ENCODE peak calls at places on chromosomes 1 and 21, in four cellular contexts. H is cardiac muscle cell, N is neuronal stem cell, E is heart left ventricle. Y is an unnamed sample.
A peak's percentile ranks its signal among the peaks of the same experiment; 100 is the strongest.

GRCh38 chr1:113928129-113928949 is 785 bp upstream of the HIPK1 start:
- DNase-seq in E (no peak), N (no peak), H (no peak), Y (no peak)

GRCh38 chr1:43438006-43438405 is 15.7 kb downstream of the HYI start:
- DNase-seq in H (no peak), N (no peak), E (no peak), Y (peak; percentile 31)

GRCh38 chr21:15839026-15839425 is 109.2 kb downstream of the USP25 start:
- DNase-seq in H (no peak), E (no peak), N (no peak), Y (no peak)

GRCh38 chr21:15755125-15755524 is 25.3 kb downstream of the USP25 start:
- DNase-seq in E (no peak), N (no peak), H (no peak), Y (no peak)

GRCh38 chr1:71047635-71048607 is at the start of gene PTGER3:
- DNase-seq in H (peak; percentile 36), E (peak; percentile 43), N (peak; percentile 55), Y (peak; percentile 89)

GRCh38 chr1:5273280-5274003 is 619.0 kb downstream of the AJAP1 start:
- DNase-seq in H (no peak), N (no peak), E (no peak), Y (peak; percentile 58)

GRCh38 chr1:6515771-6516170 is 24.3 kb upstream of the PLEKHG5 start:
- DNase-seq in N (no peak), E (no peak), H (no peak), Y (no peak)

GRCh38 chr1:245965398-245965797 is 541.7 kb downstream of the SMYD3 start:
- DNase-seq in H (no peak), E (no peak), N (no peak), Y (no peak)

GRCh38 chr1:155061381-155062150 is 2.0 kb upstream of the EFNA4 start:
- DNase-seq in E (peak; percentile 86), N (peak; percentile 88), H (peak; percentile 89), Y (peak; percentile 99)

GRCh38 chr1:38085666-38086305 is 39.2 kb upstream of the POU3F1 start:
- DNase-seq in N (no peak), E (no peak), H (no peak), Y (no peak)

GRCh38 chr1:43067856-43068751 is 104.0 kb downstream of the EBNA1BP2 start:
- DNase-seq in N (no peak), E (no peak), H (no peak), Y (peak; percentile 80)

GRCh38 chr1:192967901-192968300 is 91.3 kb downstream of the UCHL5 start:
- DNase-seq in H (no peak), E (no peak), N (no peak), Y (no peak)

GRCh38 chr1:229344937-229345684 is 2.3 kb upstream of the CCSAP start:
- DNase-seq in H (no peak), E (no peak), N (no peak), Y (no peak)

GRCh38 chr21:25934771-25935224 is 200.0 kb downstream of the GABPA start:
- DNase-seq in N (no peak), H (peak; percentile 92), E (peak; percentile 77), Y (no peak)

GRCh38 chr1:52554756-52555155 is 1.9 kb upstream of the TUT4 start:
- DNase-seq in E (no peak), H (no peak), N (peak; percentile 14), Y (peak; percentile 46)

GRCh38 chr1:32336963-32337675 is 1.1 kb upstream of the MARCKSL1 start:
- DNase-seq in N (no peak), E (peak; percentile 38), H (peak; percentile 77), Y (no peak)

GRCh38 chr1:244151558-244151957 is 100.5 kb downstream of the ZBTB18 start:
- DNase-seq in N (no peak), E (no peak), H (no peak), Y (no peak)

GRCh38 chr1:162218546-162218945 is 149.1 kb downstream of the NOS1AP start:
- DNase-seq in N (no peak), H (no peak), E (no peak), Y (no peak)

GRCh38 chr1:53868565-53868964 is 21.0 kb downstream of the YIPF1 start:
- DNase-seq in N (no peak), E (no peak), H (no peak), Y (no peak)

GRCh38 chr1:199758626-199759255 is 268.8 kb upstream of the NR5A2 start:
- DNase-seq in E (no peak), N (no peak), H (peak; percentile 14), Y (no peak)

GRCh38 chr1:53735261-53735660 is 3.7 kb downstream of the GLIS1 start:
- DNase-seq in E (no peak), N (no peak), H (no peak), Y (no peak)

GRCh38 chr1:59138402-59138801 is 158.5 kb upstream of the FGGY start:
- DNase-seq in E (no peak), N (no peak), H (no peak), Y (no peak)

GRCh38 chr1:221440658-221441057 is 301.2 kb downstream of the DUSP10 start:
- DNase-seq in H (peak; percentile 48), N (no peak), E (no peak), Y (no peak)

GRCh38 chr1:190615818-190616217 is 138.2 kb upstream of the BRINP3 start:
- DNase-seq in H (no peak), E (no peak), N (no peak), Y (peak; percentile 74)

GRCh38 chr1:116853680-116854191 is 56.0 kb upstream of the PTGFRN start:
- DNase-seq in H (peak; percentile 66), N (no peak), E (no peak), Y (peak; percentile 85)

GRCh38 chr1:73860421-73860950 is 337.5 kb downstream of the LRRIQ3 start:
- DNase-seq in E (no peak), H (no peak), N (no peak), Y (no peak)

GRCh38 chr1:183137782-183138181 is 48.3 kb upstream of the LAMC2 start:
- DNase-seq in H (peak; percentile 37), N (no peak), E (no peak), Y (no peak)

GRCh38 chr1:98674075-98674781 is 12.7 kb downstream of the SNX7 start:
- DNase-seq in H (peak; percentile 29), E (no peak), N (no peak), Y (no peak)

GRCh38 chr1:3636531-3636930 is 11.7 kb downstream of the TPRG1L start:
- DNase-seq in N (no peak), E (no peak), H (no peak), Y (no peak)

GRCh38 chr1:155207578-155208405 is at the start of gene THBS3:
- DNase-seq in N (peak; percentile 77), H (peak; percentile 50), E (peak; percentile 56), Y (peak; percentile 78)

GRCh38 chr1:150548632-150549495 is at the start of gene ADAMTSL4:
- DNase-seq in N (no peak), H (peak; percentile 84), E (no peak), Y (peak; percentile 87)

GRCh38 chr1:64578270-64578973 is 108.5 kb downstream of the CACHD1 start:
- DNase-seq in E (no peak), N (no peak), H (no peak), Y (no peak)

GRCh38 chr1:85289207-85289847 is 12.9 kb upstream of the BCL10 start:
- DNase-seq in N (no peak), E (no peak), H (peak; percentile 77), Y (no peak)

GRCh38 chr21:41868062-41868710 is 11.0 kb downstream of the PRDM15 start:
- DNase-seq in H (no peak), E (no peak), N (no peak), Y (no peak)

DNA sequence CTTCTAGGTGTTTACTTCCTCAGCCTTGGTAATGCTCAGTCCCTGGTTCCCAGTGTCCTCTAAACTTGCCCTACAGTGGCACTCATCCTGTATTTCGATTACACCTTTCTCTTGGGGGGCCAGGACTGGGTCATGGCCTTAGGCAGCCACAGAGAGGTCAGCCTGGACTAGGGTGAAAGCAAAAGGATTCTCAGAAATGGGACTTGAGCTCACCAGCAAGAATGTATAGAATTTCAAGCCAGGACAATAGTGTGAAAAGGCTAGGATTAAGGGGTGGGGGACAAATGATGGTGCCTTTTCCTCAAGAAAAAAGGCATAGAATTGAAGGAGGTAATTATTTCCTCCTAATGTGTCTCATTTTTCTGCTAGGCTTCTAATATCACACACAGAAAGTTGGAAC is 166.8 kb upstream of the RUNX1 start:
- DNase-seq in E (no peak), N (peak; percentile 43), H (no peak), Y (no peak)
- H3K4me1 ChIP-seq in E (no peaks in the 10 kb centered on the region), N (peaks cover 15% of the 10 kb centered on the region), H (no peaks in the 10 kb centered on the region), Y (peaks cover 5% of the 10 kb centered on the region)

DNA sequence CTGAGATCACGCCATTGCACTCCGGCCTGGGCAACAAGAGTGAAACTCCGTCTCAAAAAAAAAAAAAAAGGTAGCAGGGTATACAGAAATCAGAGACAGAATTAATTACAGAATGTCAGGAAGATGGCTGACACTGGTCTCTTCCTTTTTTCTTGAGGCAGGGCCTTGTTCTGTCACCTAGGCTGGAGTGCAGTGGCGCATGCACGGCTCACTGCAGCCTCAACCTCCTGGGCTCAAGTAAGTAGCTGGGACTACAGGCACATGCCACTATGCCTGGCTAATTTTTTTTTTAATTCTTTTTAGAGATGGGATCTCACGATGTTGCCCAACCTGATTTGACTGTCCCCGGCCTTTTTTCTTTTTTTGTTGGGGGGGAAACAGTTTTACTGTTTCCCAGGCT is 16.4 kb downstream of the RNU5D-1 start:
- DNase-seq in N (no peak), H (no peak), E (no peak), Y (no peak)
- H3K4me1 ChIP-seq in N (peaks cover 3% of the 10 kb centered on the region), H (no peaks in the 10 kb centered on the region), E (no peaks in the 10 kb centered on the region), Y (peaks cover 7% of the 10 kb centered on the region)

DNA sequence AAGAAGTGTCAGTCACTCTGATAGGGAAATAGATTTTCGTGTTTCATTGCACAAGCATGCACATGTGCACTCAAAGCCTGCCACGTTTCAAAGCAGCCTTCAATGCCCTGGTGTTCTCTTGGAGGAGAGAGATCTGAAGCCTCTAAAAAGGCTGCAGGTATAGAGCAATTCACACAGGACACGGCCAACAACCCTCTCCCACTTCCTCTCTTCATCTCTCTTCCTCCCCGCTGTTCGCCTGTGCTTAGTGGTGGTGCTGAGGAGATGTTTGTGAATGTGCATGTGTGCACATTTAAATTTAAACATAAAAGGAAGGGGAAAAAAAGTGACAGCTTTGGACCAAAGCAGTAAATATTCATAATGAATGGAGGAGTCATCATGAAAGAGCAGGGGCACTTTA is 117.8 kb downstream of the NUF2 start:
- DNase-seq in E (no peak), H (no peak), N (no peak), Y (no peak)
- H3K4me1 ChIP-seq in E (no peaks in the 10 kb centered on the region), H (peaks cover 32% of the 10 kb centered on the region), N (peaks cover 1% of the 10 kb centered on the region), Y (peaks cover 5% of the 10 kb centered on the region)

GRCh38 chr1:90919190-90919719 is 102.6 kb downstream of the ZNF644 start:
- DNase-seq in N (no peak), H (no peak), E (no peak), Y (no peak)
- H3K4me1 ChIP-seq in N (no peaks in the 10 kb centered on the region), H (peaks cover 20% of the 10 kb centered on the region), E (peaks cover 25% of the 10 kb centered on the region), Y (no peaks in the 10 kb centered on the region)

GRCh38 chr1:111600886-111601386 is 18.7 kb upstream of the RAP1A start:
- DNase-seq in N (no peak), H (no peak), E (no peak), Y (no peak)
- H3K4me1 ChIP-seq in N (no peaks in the 10 kb centered on the region), H (peaks cover 27% of the 10 kb centered on the region), E (no peaks in the 10 kb centered on the region), Y (no peaks in the 10 kb centered on the region)

GRCh38 chr1:13507075-13507474 is 6.7 kb downstream of the LRRC38 start:
- DNase-seq in N (no peak), H (no peak), E (no peak), Y (no peak)
- H3K4me1 ChIP-seq in N (peaks cover 9% of the 10 kb centered on the region), H (no peaks in the 10 kb centered on the region), E (no peaks in the 10 kb centered on the region), Y (no peaks in the 10 kb centered on the region)